ENCODE peak calls at places on chromosomes 3 and 15, in seven cellular contexts. C, I, O, A, Y, F and R are unnamed samples.
A peak's percentile ranks its signal among the peaks of the same experiment; 100 is the strongest.

GRCh38 chr15:70347321-70347720 is 249.6 kb upstream of the TLE3 start:
- DNase-seq in C (no peak), I (no peak), O (no peak), A (no peak), Y (no peak), F (no peak), R (no peak)

GRCh38 chr3:3110299-3110630 is at the start of gene IL5RA:
- DNase-seq in C (peak; percentile 11), I (no peak), O (no peak), A (no peak), Y (no peak), F (no peak), R (no peak)

GRCh38 chr3:148333091-148333490 is 364.6 kb upstream of the AGTR1 start:
- DNase-seq in C (peak; percentile 4), I (no peak), O (no peak), A (no peak), Y (no peak), F (no peak), R (no peak)

GRCh38 chr15:68210821-68211655 is 5.9 kb upstream of the CALML4 start:
- DNase-seq in C (peak; percentile 42), I (peak; percentile 73), O (no peak), A (peak; percentile 73), Y (peak; percentile 61), F (no peak), R (peak; percentile 76)

GRCh38 chr3:195056506-195056905 is 214.5 kb downstream of the XXYLT1 start:
- DNase-seq in C (no peak), I (no peak), O (no peak), A (no peak), Y (no peak), F (no peak), R (no peak)

GRCh38 chr15:101808201-101808600 is 3.8 kb upstream of the OR4F15 start:
- DNase-seq in C (no peak), I (peak; percentile 52), O (no peak), A (no peak), Y (no peak), F (no peak), R (no peak)

GRCh38 chr15:37891754-37892368 is 42.6 kb upstream of the TMCO5A start:
- DNase-seq in C (peak; percentile 33), I (peak; percentile 81), O (no peak), A (no peak), Y (peak; percentile 39), F (peak; percentile 23), R (no peak)

GRCh38 chr15:62212746-62213145 is 47.7 kb upstream of the C2CD4B start:
- DNase-seq in C (no peak), I (no peak), O (no peak), A (no peak), Y (no peak), F (no peak), R (no peak)

GRCh38 chr15:89673162-89673506 is 6.0 kb downstream of the PLIN1 start:
- DNase-seq in C (peak; percentile 64), I (peak; percentile 38), O (no peak), A (no peak), Y (peak; percentile 65), F (peak; percentile 25), R (no peak)

GRCh38 chr15:73575636-73576247 is 57.4 kb downstream of the NPTN start:
- DNase-seq in C (no peak), I (no peak), O (no peak), A (peak; percentile 58), Y (no peak), F (no peak), R (no peak)

GRCh38 chr3:136844726-136845125 is 17.3 kb upstream of the NCK1 start:
- DNase-seq in C (no peak), I (no peak), O (no peak), A (no peak), Y (no peak), F (no peak), R (no peak)

GRCh38 chr15:70956596-70956995 is 64.0 kb downstream of the LRRC49 start:
- DNase-seq in C (no peak), I (no peak), O (no peak), A (no peak), Y (no peak), F (no peak), R (no peak)

GRCh38 chr15:73474785-73475184 is 31.8 kb downstream of the REC114 start:
- DNase-seq in C (no peak), I (no peak), O (no peak), A (no peak), Y (no peak), F (no peak), R (no peak)

GRCh38 chr3:136946978-136947377 is 10.8 kb upstream of the IL20RB start:
- DNase-seq in C (no peak), I (no peak), O (no peak), A (no peak), Y (no peak), F (no peak), R (no peak)

GRCh38 chr3:29759021-29759359 is 478.1 kb downstream of the RBMS3 start:
- DNase-seq in C (no peak), I (peak; percentile 86), O (no peak), A (no peak), Y (no peak), F (no peak), R (no peak)

GRCh38 chr3:187836848-187837770 is 91.8 kb upstream of the BCL6 start:
- DNase-seq in C (no peak), I (no peak), O (no peak), A (no peak), Y (no peak), F (no peak), R (no peak)

GRCh38 chr3:142997330-142997729 is 4.0 kb upstream of the U2SURP start:
- DNase-seq in C (no peak), I (peak; percentile 31), O (no peak), A (no peak), Y (no peak), F (no peak), R (no peak)

GRCh38 chr3:183410759-183411158 is 17.7 kb downstream of the MCF2L2 start:
- DNase-seq in C (no peak), I (no peak), O (no peak), A (no peak), Y (no peak), F (no peak), R (no peak)

GRCh38 chr3:196988241-196989029 is 19.8 kb upstream of the PIGZ start:
- DNase-seq in C (peak; percentile 44), I (no peak), O (no peak), A (no peak), Y (no peak), F (peak; percentile 74), R (peak; percentile 39)

GRCh38 chr3:190217081-190217480 is 96.4 kb upstream of the P3H2 start:
- DNase-seq in C (no peak), I (peak; percentile 55), O (no peak), A (no peak), Y (no peak), F (no peak), R (no peak)

GRCh38 chr15:33132722-33133345 is 61.7 kb downstream of the FMN1 start:
- DNase-seq in C (peak; percentile 74), I (peak; percentile 72), O (peak; percentile 38), A (no peak), Y (peak; percentile 67), F (peak; percentile 31), R (no peak)

DNA sequence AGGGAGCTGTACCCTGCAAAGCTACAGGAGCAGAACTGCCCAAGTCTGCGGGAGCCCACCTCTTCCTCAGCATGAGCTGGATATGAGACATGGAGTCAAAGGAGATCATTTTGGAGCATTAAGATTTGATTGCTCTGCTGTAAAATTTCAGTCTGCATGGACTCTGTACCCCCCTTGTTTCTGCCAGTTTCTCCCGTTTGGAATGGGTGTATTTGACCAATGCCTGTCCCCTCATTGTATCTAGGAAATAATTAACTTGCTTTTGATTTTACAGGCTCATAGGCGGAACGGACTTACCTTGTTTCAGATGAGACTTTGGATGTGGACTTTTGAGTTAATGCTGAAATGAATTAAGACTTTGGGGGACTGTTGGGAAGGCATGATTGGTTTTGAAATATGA is 18.3 kb downstream of the RNF13 start:
- DNase-seq in C (no peak), I (no peak), O (no peak), A (no peak), Y (no peak), F (no peak), R (no peak)
- H3K9me3 ChIP-seq in C (peaks cover 48% of the 10 kb centered on the region), I (peaks cover 3% of the 10 kb centered on the region), O (peaks cover 52% of the 10 kb centered on the region), A (peaks cover 64% of the 10 kb centered on the region), Y (peaks cover 33% of the 10 kb centered on the region), F (peaks cover 54% of the 10 kb centered on the region), R (peaks cover 20% of the 10 kb centered on the region)

GRCh38 chr3:42613462-42613861 is 13.0 kb downstream of the NKTR start:
- DNase-seq in C (peak; percentile 23), I (peak; percentile 38), O (no peak), A (no peak), Y (no peak), F (no peak), R (no peak)
- H3K4me1 ChIP-seq in C (peaks cover 11% of the 10 kb centered on the region), I (peaks cover 10% of the 10 kb centered on the region), O (peaks cover 3% of the 10 kb centered on the region), A (peaks cover 74% of the 10 kb centered on the region), Y (no peaks in the 10 kb centered on the region), F (peaks cover 12% of the 10 kb centered on the region), R (peaks cover 4% of the 10 kb centered on the region)

DNA sequence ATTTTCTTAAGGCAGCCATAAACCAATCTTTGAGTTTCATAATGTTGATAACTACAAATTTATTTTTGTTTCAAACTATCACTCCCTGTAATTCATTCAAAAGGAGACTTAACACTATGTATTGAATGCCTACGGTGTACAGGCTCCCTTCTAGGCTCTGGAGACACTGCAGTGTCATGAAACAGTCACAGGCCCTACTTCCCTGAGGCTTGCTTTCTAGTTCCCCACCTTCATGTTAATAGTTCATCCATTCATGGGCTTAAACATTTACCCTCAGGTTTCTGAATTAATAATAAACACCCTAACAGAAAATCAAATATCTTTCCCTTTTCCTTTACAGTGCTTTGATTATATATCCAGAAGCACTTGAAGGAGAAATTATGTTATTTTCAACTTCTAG is 168.7 kb downstream of the CHL1 start:
- DNase-seq in C (peak; percentile 6), I (no peak), O (no peak), A (no peak), Y (no peak), F (no peak), R (no peak)
- H3K9me3 ChIP-seq in C (no peaks in the 10 kb centered on the region), I (no peaks in the 10 kb centered on the region), O (no peaks in the 10 kb centered on the region), A (peaks cover 18% of the 10 kb centered on the region), Y (no peaks in the 10 kb centered on the region), F (no peaks in the 10 kb centered on the region), R (no peaks in the 10 kb centered on the region)

GRCh38 chr3:123332124-123332641 is 116.7 kb downstream of the ADCY5 start:
- DNase-seq in C (no peak), I (no peak), O (no peak), A (no peak), Y (no peak), F (no peak), R (peak; percentile 74)
- H3K4me1 ChIP-seq in C (no peaks in the 10 kb centered on the region), I (no peaks in the 10 kb centered on the region), O (peaks cover 4% of the 10 kb centered on the region), A (peaks cover 87% of the 10 kb centered on the region), Y (no peaks in the 10 kb centered on the region), F (peaks cover 11% of the 10 kb centered on the region), R (peaks cover 51% of the 10 kb centered on the region)

DNA sequence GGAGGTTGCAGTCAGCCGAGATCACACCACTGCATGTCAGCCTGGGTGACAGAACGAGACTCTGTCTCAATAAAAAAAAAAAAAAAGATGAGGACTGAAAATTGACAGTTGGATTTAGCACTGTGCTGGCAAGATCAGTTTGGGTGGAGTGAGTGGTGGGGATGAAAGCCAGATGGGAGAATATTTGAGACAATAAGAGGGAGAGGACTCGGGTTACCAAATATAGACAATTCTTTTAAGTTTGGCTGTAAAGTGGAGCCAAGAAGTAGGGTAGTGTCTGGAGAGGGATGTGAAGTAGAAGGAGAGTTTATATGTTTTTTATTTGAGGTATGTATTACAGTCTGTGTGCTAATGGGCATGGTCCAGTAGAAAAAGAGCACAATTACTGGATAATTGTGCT is 20.4 kb downstream of the TMOD3 start:
- DNase-seq in C (no peak), I (no peak), O (no peak), A (no peak), Y (no peak), F (no peak), R (no peak)
- H3K9me3 ChIP-seq in C (no peaks in the 10 kb centered on the region), I (no peaks in the 10 kb centered on the region), O (no peaks in the 10 kb centered on the region), A (no peaks in the 10 kb centered on the region), Y (no peaks in the 10 kb centered on the region), F (no peaks in the 10 kb centered on the region), R (no peaks in the 10 kb centered on the region)

GRCh38 chr3:141371882-141372281 is 3.6 kb downstream of the ZBTB38 start:
- DNase-seq in C (no peak), I (no peak), O (no peak), A (no peak), Y (no peak), F (no peak), R (no peak)
- H3K4me1 ChIP-seq in C (peaks cover 92% of the 10 kb centered on the region), I (peaks cover 40% of the 10 kb centered on the region), O (peaks cover 22% of the 10 kb centered on the region), A (peaks cover 48% of the 10 kb centered on the region), Y (peaks cover 15% of the 10 kb centered on the region), F (peaks cover 61% of the 10 kb centered on the region), R (peaks cover 58% of the 10 kb centered on the region)